ENCODE peak calls at places on chromosomes 13 and 19, in seven cellular contexts. R is DND-41, I is breast epithelium, S is mesendoderm, T is AG04450, L is transverse colon, Y is tibial artery. B is an unnamed sample.

GRCh38 chr13:112725346-112726017 is 35.6 kb downstream of the ATP11A start:
- DNase-seq in R (peak), I (no peak), S (no peak), T (no peak), L (no peak), Y (no peak), B (no peak)

GRCh38 chr13:100275746-100276145 is 186.9 kb downstream of the PCCA start:
- DNase-seq in R (no peak), I (no peak), S (no peak), T (no peak), L (no peak), Y (no peak), B (no peak)

GRCh38 chr19:33039108-33039599 is 25.5 kb downstream of the RHPN2 start:
- DNase-seq in R (no peak), I (no peak), S (no peak), T (no peak), L (no peak), Y (no peak), B (no peak)

GRCh38 chr19:28847468-28847867 is 365.5 kb downstream of the UQCRFS1 start:
- DNase-seq in R (no peak), I (no peak), S (peak), T (no peak), L (no peak), Y (no peak), B (peak)

GRCh38 chr19:33290082-33290815 is 12.1 kb downstream of the CEBPA start:
- DNase-seq in R (no peak), I (no peak), S (no peak), T (no peak), L (no peak), Y (no peak), B (peak)

GRCh38 chr19:34732548-34733255 is 1.3 kb upstream of the ZNF181 start:
- DNase-seq in R (no peak), I (no peak), S (peak), T (no peak), L (peak), Y (no peak), B (no peak)

GRCh38 chr13:37453246-37453645 is 145.3 kb downstream of the POSTN start:
- DNase-seq in R (no peak), I (no peak), S (no peak), T (no peak), L (no peak), Y (no peak), B (no peak)

GRCh38 chr13:108383676-108384075 is 114.2 kb downstream of the TNFSF13B start:
- DNase-seq in R (no peak), I (no peak), S (no peak), T (no peak), L (no peak), Y (no peak), B (no peak)

GRCh38 chr13:73059460-73060250 is 850 bp downstream of the KLF5 start:
- DNase-seq in R (peak), I (peak), S (peak), T (no peak), L (no peak), Y (peak), B (peak)

GRCh38 chr13:30873519-30873918 is 32.6 kb upstream of the MEDAG start:
- DNase-seq in R (no peak), I (no peak), S (peak), T (no peak), L (no peak), Y (no peak), B (no peak)

GRCh38 chr19:16978839-16979802 is 47.5 kb downstream of the CPAMD8 start:
- DNase-seq in R (no peak), I (peak), S (no peak), T (no peak), L (no peak), Y (no peak), B (no peak)

GRCh38 chr13:30156826-30157615 is 150.3 kb downstream of the KATNAL1 start:
- DNase-seq in R (no peak), I (no peak), S (peak), T (no peak), L (no peak), Y (no peak), B (no peak)

GRCh38 chr13:51715613-51716012 is 88.3 kb downstream of the DHRS12 start:
- DNase-seq in R (no peak), I (no peak), S (no peak), T (no peak), L (no peak), Y (no peak), B (no peak)

GRCh38 chr13:72959643-72960042 is 99.2 kb upstream of the KLF5 start:
- DNase-seq in R (no peak), I (no peak), S (no peak), T (no peak), L (no peak), Y (no peak), B (peak)

GRCh38 chr19:7507884-7508283 is 8.0 kb upstream of the ZNF358 start:
- DNase-seq in R (no peak), I (no peak), S (peak), T (peak), L (peak), Y (peak), B (peak)

GRCh38 chr19:48393559-48394330 is at the start of gene GRIN2D:
- DNase-seq in R (peak), I (no peak), S (peak), T (no peak), L (peak), Y (no peak), B (peak)

GRCh38 chr19:29697523-29698261 is 17.4 kb downstream of the C19orf12 start:
- DNase-seq in R (no peak), I (no peak), S (no peak), T (no peak), L (no peak), Y (no peak), B (no peak)

GRCh38 chr13:23992722-23993438 is 95.6 kb upstream of the C1QTNF9B start:
- DNase-seq in R (no peak), I (no peak), S (no peak), T (no peak), L (no peak), Y (no peak), B (no peak)

GRCh38 chr19:49421039-49421877 is 2.0 kb downstream of the PTH2 start:
- DNase-seq in R (no peak), I (no peak), S (peak), T (no peak), L (peak), Y (no peak), B (peak)

GRCh38 chr19:45340899-45341453 is 426 bp downstream of the KLC3 start:
- DNase-seq in R (no peak), I (no peak), S (peak), T (no peak), L (no peak), Y (no peak), B (no peak)

GRCh38 chr13:114152831-114153371 is 20.5 kb upstream of the RASA3 start:
- DNase-seq in R (no peak), I (no peak), S (no peak), T (no peak), L (no peak), Y (no peak), B (no peak)

GRCh38 chr19:49704888-49705642 is 14.1 kb downstream of the CPT1C start:
- DNase-seq in R (no peak), I (no peak), S (no peak), T (no peak), L (no peak), Y (no peak), B (no peak)

DNA sequence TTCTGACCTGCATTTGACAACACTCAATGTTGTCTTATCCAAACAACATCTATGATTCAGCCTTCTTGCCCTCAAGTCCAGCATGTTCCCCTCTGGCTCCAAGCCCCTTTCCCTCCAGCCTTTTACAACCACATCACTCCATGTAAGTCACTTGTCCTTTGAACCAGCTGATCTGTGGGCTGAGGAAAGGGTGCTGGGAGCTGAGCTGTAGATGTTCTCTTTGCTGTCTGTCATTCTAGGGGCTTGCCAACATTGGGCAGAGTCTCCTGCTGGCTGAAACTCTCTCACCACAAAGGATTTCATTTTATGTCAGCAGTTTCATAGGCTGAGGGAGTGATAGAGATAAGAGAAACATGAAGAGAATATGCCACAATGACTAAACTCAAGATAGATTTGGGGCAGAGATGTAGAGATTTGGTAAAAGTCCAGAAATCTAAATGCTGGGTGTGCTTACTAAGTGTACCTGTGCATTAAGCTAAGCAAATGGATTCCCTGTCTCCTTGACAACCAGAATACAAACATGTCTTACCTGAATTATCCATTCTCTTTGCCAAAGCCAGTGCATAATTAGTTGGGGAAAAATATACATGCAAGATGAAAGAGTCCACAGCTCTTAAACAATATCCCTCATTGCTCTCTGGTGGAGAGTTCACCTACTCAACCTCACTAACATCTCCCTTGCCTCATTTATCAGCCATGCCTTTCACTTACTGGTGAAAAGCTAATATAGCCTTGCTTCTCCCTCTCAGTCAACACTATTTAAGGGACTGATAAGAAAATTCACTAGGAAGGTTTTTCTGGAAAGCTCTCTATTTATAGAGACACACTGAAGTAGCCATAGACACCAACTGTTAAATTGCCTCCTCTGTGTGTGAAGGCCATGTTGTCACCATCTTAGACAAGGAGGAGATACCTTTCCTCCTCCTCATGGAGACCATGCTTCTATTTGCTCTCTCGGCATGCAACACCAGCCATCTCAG is 175.5 kb upstream of the SERP2 start:
- DNase-seq in R (no peak), I (no peak), S (no peak), T (no peak), L (no peak), Y (no peak), B (peak)
- H3K27ac ChIP-seq in R (no peak), I (no peak), S (no peak), T (no peak), L (no peak), Y (no peak), B (no peak)

GRCh38 chr19:1882786-1883692 is 2.3 kb downstream of the ABHD17A start:
- DNase-seq in R (no peak), I (no peak), S (no peak), T (no peak), L (no peak), Y (no peak), B (no peak)
- H3K27ac ChIP-seq in R (peak), I (peak), S (no peak), T (no peak), L (peak), Y (no peak), B (no peak)

GRCh38 chr13:40975441-40975840 is 43.7 kb downstream of the ELF1 start:
- DNase-seq in R (no peak), I (no peak), S (no peak), T (no peak), L (no peak), Y (no peak), B (no peak)
- H3K27ac ChIP-seq in R (peak), I (no peak), S (no peak), T (no peak), L (peak), Y (no peak), B (no peak)

GRCh38 chr19:13068064-13068807 is 34.4 kb downstream of the LYL1 start:
- DNase-seq in R (no peak), I (no peak), S (no peak), T (no peak), L (no peak), Y (no peak), B (no peak)
- H3K27ac ChIP-seq in R (no peak), I (peak), S (no peak), T (no peak), L (peak), Y (peak), B (no peak)

GRCh38 chr19:39532233-39533002 is at the start of gene EID2B:
- DNase-seq in R (peak), I (peak), S (peak), T (peak), L (peak), Y (peak), B (peak)

GRCh38 chr19:39533791-39534190 is 1.1 kb upstream of the EID2B start:
- DNase-seq in R (no peak), I (no peak), S (no peak), T (no peak), L (no peak), Y (no peak), B (no peak)

GRCh38 chr19:39533003-39533512 is 406 bp upstream of the EID2B start:
- DNase-seq in R (no peak), I (no peak), S (no peak), T (no peak), L (no peak), Y (no peak), B (no peak)

DNA sequence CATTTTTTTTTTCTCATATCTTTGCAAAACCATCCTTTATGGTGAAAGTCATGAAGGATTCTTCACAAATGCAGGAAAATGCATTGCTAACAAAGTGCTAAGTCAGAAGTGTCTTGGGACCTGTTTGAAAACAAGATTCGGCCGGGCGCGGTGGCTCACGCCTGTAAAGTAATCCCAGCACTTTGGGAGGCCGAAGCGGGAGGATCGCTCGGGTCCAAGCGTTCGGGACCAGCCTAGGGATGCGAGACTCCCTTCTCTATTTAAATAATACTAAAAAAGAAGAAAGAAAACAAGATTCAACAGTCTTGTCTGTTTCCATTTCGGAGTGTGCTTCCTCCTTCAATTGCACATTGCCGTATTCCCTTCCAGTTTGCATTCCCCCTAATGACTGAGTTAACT is 819 bp downstream of the EID2B start:
- DNase-seq in R (no peak), I (peak), S (no peak), T (no peak), L (no peak), Y (peak), B (no peak)
- H3K27ac ChIP-seq in R (peak), I (peak), S (no peak), T (peak), L (peak), Y (peak), B (no peak)

GRCh38 chr19:18508585-18508984 is 13.3 kb downstream of the ELL start:
- DNase-seq in R (no peak), I (no peak), S (no peak), T (no peak), L (no peak), Y (no peak), B (no peak)
- H3K27ac ChIP-seq in R (no peak), I (peak), S (no peak), T (peak), L (peak), Y (peak), B (no peak)

DNA sequence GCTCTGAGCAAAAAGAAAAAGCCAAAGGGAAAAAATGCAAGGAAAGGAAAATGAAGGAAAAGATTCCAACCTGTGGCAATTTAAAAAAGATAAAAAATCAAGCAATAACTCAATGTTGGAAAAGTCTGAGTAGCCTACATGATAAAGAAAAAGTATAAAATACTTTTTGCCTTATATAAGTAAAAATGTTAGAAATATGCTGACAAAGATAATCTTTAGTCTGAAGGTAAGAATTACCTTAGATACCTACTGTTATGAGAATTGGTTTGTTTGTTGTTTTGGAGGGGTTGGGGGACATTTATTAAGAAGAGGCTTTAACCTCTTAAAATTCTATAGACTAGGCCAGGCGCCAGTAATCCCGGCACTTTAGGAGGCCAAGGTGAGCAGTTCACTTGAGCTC is 29.7 kb upstream of the CPB2 start:
- DNase-seq in R (no peak), I (no peak), S (no peak), T (no peak), L (no peak), Y (no peak), B (no peak)
- H3K27ac ChIP-seq in R (no peak), I (peak), S (no peak), T (no peak), L (no peak), Y (no peak), B (peak)

DNA sequence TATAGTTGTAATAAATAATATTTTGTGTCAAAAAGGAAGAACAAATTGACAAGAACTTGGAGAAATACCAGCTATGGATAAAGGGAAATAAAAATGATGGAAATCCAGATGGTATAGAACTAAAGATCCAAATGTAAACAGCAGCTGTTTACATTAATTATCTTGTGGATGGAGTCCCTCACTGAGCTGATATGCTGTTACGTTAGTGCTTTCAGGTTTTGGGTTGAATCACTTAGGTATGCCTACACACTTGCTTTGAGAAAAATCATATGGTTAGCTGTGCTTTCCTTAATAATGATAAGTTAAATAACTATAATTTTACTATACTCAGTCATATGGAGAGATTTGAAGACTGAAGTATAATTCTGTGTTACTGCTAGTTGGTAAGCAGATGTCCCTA is 27.7 kb downstream of the WASF3 start:
- DNase-seq in R (no peak), I (no peak), S (no peak), T (no peak), L (no peak), Y (no peak), B (no peak)
- H3K27ac ChIP-seq in R (no peak), I (no peak), S (no peak), T (no peak), L (no peak), Y (no peak), B (no peak)

GRCh38 chr13:38900188-38900587 is 90.4 kb downstream of the STOML3 start:
- DNase-seq in R (no peak), I (no peak), S (peak), T (no peak), L (no peak), Y (no peak), B (no peak)

GRCh38 chr13:38897521-38897920 is 93.1 kb downstream of the STOML3 start:
- DNase-seq in R (no peak), I (no peak), S (no peak), T (no peak), L (no peak), Y (no peak), B (no peak)

GRCh38 chr13:38902551-38902950 is 88.1 kb downstream of the STOML3 start:
- DNase-seq in R (no peak), I (no peak), S (no peak), T (no peak), L (no peak), Y (no peak), B (no peak)

GRCh38 chr13:38898481-38898880 is 92.2 kb downstream of the STOML3 start:
- DNase-seq in R (no peak), I (no peak), S (no peak), T (no peak), L (no peak), Y (no peak), B (no peak)

GRCh38 chr13:38899581-38899980 is 91.0 kb downstream of the STOML3 start:
- DNase-seq in R (no peak), I (no peak), S (no peak), T (no peak), L (no peak), Y (no peak), B (no peak)
- H3K27ac ChIP-seq in R (no peak), I (no peak), S (no peak), T (no peak), L (no peak), Y (no peak), B (no peak)

DNA sequence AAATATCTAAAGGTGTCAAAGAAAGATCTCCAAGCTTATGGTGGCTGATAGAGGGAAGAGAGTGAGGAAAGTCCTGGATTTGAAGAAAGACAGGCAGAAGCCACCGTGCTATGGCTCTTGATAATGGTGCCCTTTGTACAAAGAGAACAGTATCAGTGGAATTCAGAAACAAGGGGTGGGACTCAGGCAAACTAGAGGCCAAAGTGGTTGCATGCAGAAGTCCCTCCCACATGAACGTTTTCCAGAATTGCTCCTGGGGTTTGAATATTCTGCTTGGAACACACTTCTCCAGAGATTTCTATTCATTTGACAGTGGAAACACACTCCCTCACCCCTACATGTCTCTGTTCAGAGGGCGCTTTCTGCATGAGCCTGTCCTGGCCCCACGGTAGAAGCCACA is 10.1 kb upstream of the MBNL2 start:
- DNase-seq in R (no peak), I (no peak), S (no peak), T (no peak), L (no peak), Y (no peak), B (peak)
- H3K27ac ChIP-seq in R (no peak), I (peak), S (no peak), T (no peak), L (no peak), Y (no peak), B (peak)

B was measured in trophoblast cell.